ENCODE peak calls at places on chromosomes 2 and 18, in six cellular contexts. P, K, U, V, J and N are unnamed samples.

GRCh38 chr2:134739261-134739878 is 20.6 kb upstream of the TMEM163 start:
- DNase-seq in K (no peak), J (no peak), V (no peak), U (no peak), P (no peak), N (no peak)

GRCh38 chr18:50444539-50444938 is 69.7 kb downstream of the SKA1 start:
- DNase-seq in V (no peak), U (no peak), J (no peak), P (no peak), K (no peak), N (no peak)

GRCh38 chr18:57666818-57667497 is 45.3 kb upstream of the NARS1 start:
- DNase-seq in J (no peak), K (no peak), U (peak), P (no peak), V (no peak), N (no peak)

GRCh38 chr2:119117891-119118882 is 40.4 kb downstream of the C1QL2 start:
- DNase-seq in P (no peak), U (no peak), V (no peak), J (no peak), K (no peak), N (no peak)

GRCh38 chr2:170714156-170715061 is 728 bp upstream of the SP5 start:
- DNase-seq in U (no peak), P (no peak), V (no peak), K (no peak), J (no peak), N (no peak)

GRCh38 chr2:240141736-240142135 is 1.3 kb upstream of the OTOS start:
- DNase-seq in J (peak), V (no peak), P (no peak), U (no peak), K (no peak), N (no peak)

GRCh38 chr2:39697480-39697879 is 31.8 kb downstream of the TMEM178A start:
- DNase-seq in U (no peak), J (peak), V (no peak), P (peak), K (no peak), N (no peak)

GRCh38 chr2:44053456-44053855 is 57.7 kb upstream of the LRPPRC start:
- DNase-seq in V (no peak), J (no peak), K (no peak), U (no peak), P (no peak), N (no peak)

GRCh38 chr2:172667926-172668325 is 67.7 kb upstream of the RAPGEF4 start:
- DNase-seq in J (no peak), V (no peak), U (no peak), P (no peak), K (no peak), N (no peak)

GRCh38 chr2:219369447-219369861 is 18.3 kb downstream of the DNPEP start:
- DNase-seq in J (no peak), P (peak), U (peak), K (no peak), V (no peak), N (no peak)

GRCh38 chr18:69691008-69691760 is 256.5 kb downstream of the CD226 start:
- DNase-seq in P (no peak), V (no peak), K (no peak), U (no peak), J (no peak), N (no peak)

GRCh38 chr2:218964041-218964771 is 4.7 kb downstream of the CDK5R2 start:
- DNase-seq in P (peak), V (peak), U (peak), K (no peak), J (peak), N (no peak)

GRCh38 chr2:57943271-57943670 is 103.3 kb upstream of the VRK2 start:
- DNase-seq in P (no peak), U (peak), J (no peak), V (no peak), K (no peak), N (no peak)

GRCh38 chr2:172108587-172108930 is 5.9 kb upstream of the DLX2 start:
- DNase-seq in J (no peak), U (no peak), V (no peak), P (no peak), K (no peak), N (no peak)

GRCh38 chr2:199455533-199456382 is 2.0 kb downstream of the SATB2 start:
- DNase-seq in U (peak), V (no peak), P (peak), J (peak), K (no peak), N (no peak)

GRCh38 chr2:126645211-126645618 is 10.7 kb upstream of the GYPC start:
- DNase-seq in P (no peak), K (no peak), V (no peak), U (no peak), J (no peak), N (no peak)

GRCh38 chr18:79203017-79203605 is 133.9 kb downstream of the ATP9B start:
- DNase-seq in K (no peak), P (no peak), V (peak), U (peak), J (peak), N (no peak)

GRCh38 chr2:464562-465309 is 176.8 kb upstream of the ALKAL2 start:
- DNase-seq in J (no peak), U (no peak), P (no peak), V (no peak), K (no peak), N (no peak)

GRCh38 chr2:69366-70344 is 23.4 kb upstream of the FAM110C start:
- DNase-seq in J (no peak), V (no peak), U (no peak), K (no peak), P (peak), N (no peak)

GRCh38 chr2:187115627-187116026 is 266.7 kb upstream of the ZSWIM2 start:
- DNase-seq in U (no peak), J (no peak), K (no peak), P (no peak), V (no peak), N (no peak)

GRCh38 chr18:74558096-74558495 is 23.8 kb downstream of the CNDP1 start:
- DNase-seq in J (no peak), V (no peak), U (no peak), K (no peak), P (no peak), N (no peak)

GRCh38 chr18:46728219-46728930 is 28.5 kb downstream of the ST8SIA5 start:
- DNase-seq in P (no peak), J (peak), V (no peak), U (no peak), K (no peak), N (peak)

GRCh38 chr2:142989276-142990204 is 112.1 kb downstream of the KYNU start:
- DNase-seq in P (peak), V (no peak), K (no peak), U (peak), J (no peak), N (no peak)

GRCh38 chr18:23689616-23690504 is 607 bp downstream of the LAMA3 start:
- DNase-seq in J (peak), P (no peak), K (no peak), U (no peak), V (no peak), N (no peak)

GRCh38 chr2:196459539-196459938 is 180.0 kb upstream of the CCDC150 start:
- DNase-seq in K (peak), P (no peak), U (peak), V (peak), J (no peak), N (no peak)

GRCh38 chr2:45458909-45459563 is 152.0 kb downstream of the SRBD1 start:
- DNase-seq in U (peak), P (peak), V (peak), K (no peak), J (no peak), N (no peak)

GRCh38 chr2:34570266-34570872 is 971.3 kb upstream of the FAM98A start:
- DNase-seq in U (peak), P (no peak), J (no peak), K (no peak), V (peak), N (no peak)

GRCh38 chr2:131010566-131010965 is 82.7 kb downstream of the FAM168B start:
- DNase-seq in P (no peak), K (peak), J (no peak), V (no peak), U (no peak), N (no peak)

GRCh38 chr2:42187886-42188285 is 18.7 kb downstream of the EML4 start:
- DNase-seq in K (no peak), V (no peak), P (no peak), U (no peak), J (no peak), N (no peak)

GRCh38 chr2:174051741-174052638 is 86.8 kb upstream of the SP3 start:
- DNase-seq in P (no peak), J (no peak), K (no peak), U (peak), V (no peak), N (no peak)

GRCh38 chr18:12017079-12017478 is 35.8 kb downstream of the IMPA2 start:
- DNase-seq in J (peak), U (no peak), K (no peak), P (no peak), V (no peak), N (no peak)

GRCh38 chr18:58230438-58231179 is 186.6 kb downstream of the NEDD4L start:
- DNase-seq in P (no peak), K (no peak), U (peak), V (no peak), J (no peak), N (no peak)

GRCh38 chr2:33111002-33111446 is 164.3 kb downstream of the LTBP1 start:
- DNase-seq in V (no peak), P (no peak), J (no peak), U (peak), K (no peak), N (no peak)

GRCh38 chr2:190335225-190335559 is 8.2 kb upstream of the INPP1 start:
- DNase-seq in V (no peak), K (no peak), J (no peak), P (no peak), U (peak), N (no peak)